ENCODE peak calls at places on chromosomes 5 and 9, in four cellular contexts. I is amniotic epithelial cell, Q is GM04503, T is heart left ventricle. P is an unnamed sample.

GRCh38 chr5:66242050-66242449 is 98.0 kb downstream of the SREK1 start:
- DNase-seq in T (no peak), Q (no peak), I (no peak), P (no peak)

GRCh38 chr5:132459031-132459982 is 31.3 kb downstream of the IRF1 start:
- DNase-seq in T (no peak), I (peak), Q (no peak), P (no peak)

GRCh38 chr9:99105152-99106043 is 485 bp downstream of the TGFBR1 start:
- DNase-seq in I (peak), T (peak), Q (no peak), P (peak)

GRCh38 chr5:96427823-96428222 is 5.2 kb downstream of the PCSK1 start:
- DNase-seq in Q (no peak), T (no peak), I (peak), P (no peak)

GRCh38 chr9:113621309-113621791 is 157.8 kb downstream of the RGS3 start:
- DNase-seq in Q (peak), T (peak), I (peak), P (peak)

GRCh38 chr9:130426883-130427282 is 17.9 kb upstream of the ASS1 start:
- DNase-seq in Q (peak), I (no peak), T (peak), P (no peak)

GRCh38 chr5:2562036-2562435 is 189.4 kb downstream of the IRX2 start:
- DNase-seq in Q (no peak), T (no peak), I (no peak), P (no peak)

GRCh38 chr9:5698810-5699556 is 70.1 kb downstream of the RIC1 start:
- DNase-seq in Q (no peak), I (no peak), T (no peak), P (no peak)

GRCh38 chr9:121326130-121326838 is 43.8 kb downstream of the STOM start:
- DNase-seq in T (peak), I (peak), Q (peak), P (peak)

GRCh38 chr9:4211022-4211421 is 88.8 kb downstream of the GLIS3 start:
- DNase-seq in Q (no peak), I (no peak), T (no peak), P (no peak)

GRCh38 chr9:105679406-105680022 is 14.8 kb upstream of the TMEM38B start:
- DNase-seq in I (no peak), Q (no peak), T (no peak), P (no peak)

GRCh38 chr9:88065609-88066008 is 72.7 kb downstream of the SPATA31C2 start:
- DNase-seq in I (no peak), Q (no peak), T (no peak), P (no peak)

GRCh38 chr9:135148386-135148785 is 60.9 kb downstream of the OLFM1 start:
- DNase-seq in Q (no peak), T (no peak), I (no peak), P (no peak)

P was measured in adrenal gland.